ENCODE peak calls at places on chromosomes 11 and 22, in ten cellular contexts. One of them, this sample, is unnamed.

GRCh38 chr11:8732276-8732675 is 49.7 kb downstream of the RPL27A start:
- DNase-seq in neural crest cell: no peak
- DNase-seq in activated CD4-positive, alpha-beta T cell treated with anti-CD3 and anti-CD28 coated beads, Interleukin-2, amount 50 U/mL, for 1 hour: no peak
- DNase-seq in progenitor cell of endocrine pancreas: no peak
- DNase-seq in AG09319: no peak
- DNase-seq in HT1080: no peak
- DNase-seq in amniotic stem cell: no peak
- DNase-seq in heart left ventricle: no peak
- DNase-seq in left cardiac atrium: no peak
- DNase-seq in activated T-helper 1 cell treated with Interleukin-2 at 50 U/mL for 16 hours: no peak
- DNase-seq in this sample: no peak

GRCh38 chr22:33568934-33569496 is 351.3 kb downstream of the LARGE1 start:
- DNase-seq in neural crest cell: no peak
- DNase-seq in activated CD4-positive, alpha-beta T cell treated with anti-CD3 and anti-CD28 coated beads, Interleukin-2, amount 50 U/mL, for 1 hour: no peak
- DNase-seq in progenitor cell of endocrine pancreas: no peak
- DNase-seq in AG09319: no peak
- DNase-seq in HT1080: no peak
- DNase-seq in amniotic stem cell: no peak
- DNase-seq in heart left ventricle: no peak
- DNase-seq in left cardiac atrium: no peak
- DNase-seq in activated T-helper 1 cell treated with Interleukin-2 at 50 U/mL for 16 hours: no peak
- DNase-seq in this sample: no peak

GRCh38 chr11:104610597-104610996 is 287.7 kb downstream of the CASP12 start:
- DNase-seq in neural crest cell: no peak
- DNase-seq in activated CD4-positive, alpha-beta T cell treated with anti-CD3 and anti-CD28 coated beads, Interleukin-2, amount 50 U/mL, for 1 hour: no peak
- DNase-seq in progenitor cell of endocrine pancreas: no peak
- DNase-seq in AG09319: no peak
- DNase-seq in HT1080: no peak
- DNase-seq in amniotic stem cell: no peak
- DNase-seq in heart left ventricle: no peak
- DNase-seq in left cardiac atrium: no peak
- DNase-seq in activated T-helper 1 cell treated with Interleukin-2 at 50 U/mL for 16 hours: no peak
- DNase-seq in this sample: no peak

GRCh38 chr11:124896821-124897391 is 759 bp downstream of the ROBO4 start:
- DNase-seq in neural crest cell: no peak
- DNase-seq in activated CD4-positive, alpha-beta T cell treated with anti-CD3 and anti-CD28 coated beads, Interleukin-2, amount 50 U/mL, for 1 hour: no peak
- DNase-seq in progenitor cell of endocrine pancreas: no peak
- DNase-seq in AG09319: peak; percentile 40
- DNase-seq in HT1080: no peak
- DNase-seq in amniotic stem cell: no peak
- DNase-seq in heart left ventricle: no peak
- DNase-seq in left cardiac atrium: peak; percentile 53
- DNase-seq in activated T-helper 1 cell treated with Interleukin-2 at 50 U/mL for 16 hours: no peak
- DNase-seq in this sample: peak; percentile 30

GRCh38 chr11:92845390-92846185 is 123.9 kb upstream of the MTNR1B start:
- DNase-seq in neural crest cell: no peak
- DNase-seq in activated CD4-positive, alpha-beta T cell treated with anti-CD3 and anti-CD28 coated beads, Interleukin-2, amount 50 U/mL, for 1 hour: no peak
- DNase-seq in progenitor cell of endocrine pancreas: no peak
- DNase-seq in AG09319: no peak
- DNase-seq in HT1080: no peak
- DNase-seq in amniotic stem cell: no peak
- DNase-seq in heart left ventricle: no peak
- DNase-seq in left cardiac atrium: no peak
- DNase-seq in activated T-helper 1 cell treated with Interleukin-2 at 50 U/mL for 16 hours: no peak
- DNase-seq in this sample: peak; percentile 45

GRCh38 chr11:102047305-102047924 is at the start of gene CFAP300:
- DNase-seq in neural crest cell: peak; percentile 70
- DNase-seq in activated CD4-positive, alpha-beta T cell treated with anti-CD3 and anti-CD28 coated beads, Interleukin-2, amount 50 U/mL, for 1 hour: peak; percentile 20
- DNase-seq in progenitor cell of endocrine pancreas: peak; percentile 42
- DNase-seq in AG09319: peak; percentile 64
- DNase-seq in HT1080: peak; percentile 7
- DNase-seq in amniotic stem cell: peak; percentile 47
- DNase-seq in heart left ventricle: peak; percentile 94
- DNase-seq in left cardiac atrium: peak; percentile 95
- DNase-seq in activated T-helper 1 cell treated with Interleukin-2 at 50 U/mL for 16 hours: peak; percentile 11
- DNase-seq in this sample: peak; percentile 75

GRCh38 chr11:29518389-29519174 is 498.2 kb downstream of the KCNA4 start:
- DNase-seq in neural crest cell: no peak
- DNase-seq in activated CD4-positive, alpha-beta T cell treated with anti-CD3 and anti-CD28 coated beads, Interleukin-2, amount 50 U/mL, for 1 hour: no peak
- DNase-seq in progenitor cell of endocrine pancreas: no peak
- DNase-seq in AG09319: no peak
- DNase-seq in HT1080: peak; percentile 35
- DNase-seq in amniotic stem cell: no peak
- DNase-seq in heart left ventricle: no peak
- DNase-seq in left cardiac atrium: no peak
- DNase-seq in activated T-helper 1 cell treated with Interleukin-2 at 50 U/mL for 16 hours: no peak
- DNase-seq in this sample: peak; percentile 30

GRCh38 chr11:73335204-73335923 is 27.3 kb downstream of the ARHGEF17 start:
- DNase-seq in neural crest cell: peak; percentile 97
- DNase-seq in activated CD4-positive, alpha-beta T cell treated with anti-CD3 and anti-CD28 coated beads, Interleukin-2, amount 50 U/mL, for 1 hour: peak; percentile 76
- DNase-seq in progenitor cell of endocrine pancreas: peak; percentile 90
- DNase-seq in AG09319: peak; percentile 63
- DNase-seq in HT1080: peak; percentile 86
- DNase-seq in amniotic stem cell: no peak
- DNase-seq in heart left ventricle: peak; percentile 90
- DNase-seq in left cardiac atrium: peak; percentile 80
- DNase-seq in activated T-helper 1 cell treated with Interleukin-2 at 50 U/mL for 16 hours: peak; percentile 63
- DNase-seq in this sample: peak; percentile 85

GRCh38 chr11:71927813-71928738 is at the start of gene XNDC1N:
- DNase-seq in neural crest cell: peak; percentile 61
- DNase-seq in activated CD4-positive, alpha-beta T cell treated with anti-CD3 and anti-CD28 coated beads, Interleukin-2, amount 50 U/mL, for 1 hour: peak; percentile 40
- DNase-seq in progenitor cell of endocrine pancreas: peak; percentile 16
- DNase-seq in AG09319: peak; percentile 50
- DNase-seq in HT1080: peak; percentile 88
- DNase-seq in amniotic stem cell: peak; percentile 89
- DNase-seq in heart left ventricle: peak; percentile 64
- DNase-seq in left cardiac atrium: peak; percentile 59
- DNase-seq in activated T-helper 1 cell treated with Interleukin-2 at 50 U/mL for 16 hours: peak; percentile 13
- DNase-seq in this sample: peak; percentile 89

GRCh38 chr11:115418626-115419025 is 85.6 kb downstream of the CADM1 start:
- DNase-seq in neural crest cell: no peak
- DNase-seq in activated CD4-positive, alpha-beta T cell treated with anti-CD3 and anti-CD28 coated beads, Interleukin-2, amount 50 U/mL, for 1 hour: no peak
- DNase-seq in progenitor cell of endocrine pancreas: no peak
- DNase-seq in AG09319: no peak
- DNase-seq in HT1080: no peak
- DNase-seq in amniotic stem cell: no peak
- DNase-seq in heart left ventricle: no peak
- DNase-seq in left cardiac atrium: no peak
- DNase-seq in activated T-helper 1 cell treated with Interleukin-2 at 50 U/mL for 16 hours: no peak
- DNase-seq in this sample: no peak

GRCh38 chr22:29519996-29520395 is 33.6 kb downstream of the THOC5 start:
- DNase-seq in neural crest cell: no peak
- DNase-seq in activated CD4-positive, alpha-beta T cell treated with anti-CD3 and anti-CD28 coated beads, Interleukin-2, amount 50 U/mL, for 1 hour: no peak
- DNase-seq in progenitor cell of endocrine pancreas: no peak
- DNase-seq in AG09319: no peak
- DNase-seq in HT1080: no peak
- DNase-seq in amniotic stem cell: no peak
- DNase-seq in heart left ventricle: no peak
- DNase-seq in left cardiac atrium: no peak
- DNase-seq in activated T-helper 1 cell treated with Interleukin-2 at 50 U/mL for 16 hours: no peak
- DNase-seq in this sample: no peak

GRCh38 chr22:49202226-49202625 is 625.4 kb downstream of the BRD1 start:
- DNase-seq in neural crest cell: no peak
- DNase-seq in activated CD4-positive, alpha-beta T cell treated with anti-CD3 and anti-CD28 coated beads, Interleukin-2, amount 50 U/mL, for 1 hour: no peak
- DNase-seq in progenitor cell of endocrine pancreas: peak; percentile 5
- DNase-seq in AG09319: no peak
- DNase-seq in HT1080: no peak
- DNase-seq in amniotic stem cell: no peak
- DNase-seq in heart left ventricle: no peak
- DNase-seq in left cardiac atrium: no peak
- DNase-seq in activated T-helper 1 cell treated with Interleukin-2 at 50 U/mL for 16 hours: no peak
- DNase-seq in this sample: no peak

GRCh38 chr11:35272391-35272821 is 133.4 kb downstream of the CD44 start:
- DNase-seq in neural crest cell: no peak
- DNase-seq in activated CD4-positive, alpha-beta T cell treated with anti-CD3 and anti-CD28 coated beads, Interleukin-2, amount 50 U/mL, for 1 hour: peak; percentile 20
- DNase-seq in progenitor cell of endocrine pancreas: no peak
- DNase-seq in AG09319: no peak
- DNase-seq in HT1080: no peak
- DNase-seq in amniotic stem cell: no peak
- DNase-seq in heart left ventricle: no peak
- DNase-seq in left cardiac atrium: no peak
- DNase-seq in activated T-helper 1 cell treated with Interleukin-2 at 50 U/mL for 16 hours: no peak
- DNase-seq in this sample: no peak

GRCh38 chr22:50683994-50684371 is 11.4 kb downstream of the SHANK3 start:
- DNase-seq in neural crest cell: no peak
- DNase-seq in activated CD4-positive, alpha-beta T cell treated with anti-CD3 and anti-CD28 coated beads, Interleukin-2, amount 50 U/mL, for 1 hour: no peak
- DNase-seq in progenitor cell of endocrine pancreas: no peak
- DNase-seq in AG09319: no peak
- DNase-seq in HT1080: peak; percentile 32
- DNase-seq in amniotic stem cell: no peak
- DNase-seq in heart left ventricle: peak; percentile 27
- DNase-seq in left cardiac atrium: no peak
- DNase-seq in activated T-helper 1 cell treated with Interleukin-2 at 50 U/mL for 16 hours: no peak
- DNase-seq in this sample: no peak

GRCh38 chr22:48750826-48751440 is 1076.7 kb downstream of the BRD1 start:
- DNase-seq in neural crest cell: no peak
- DNase-seq in activated CD4-positive, alpha-beta T cell treated with anti-CD3 and anti-CD28 coated beads, Interleukin-2, amount 50 U/mL, for 1 hour: no peak
- DNase-seq in progenitor cell of endocrine pancreas: no peak
- DNase-seq in AG09319: no peak
- DNase-seq in HT1080: no peak
- DNase-seq in amniotic stem cell: no peak
- DNase-seq in heart left ventricle: no peak
- DNase-seq in left cardiac atrium: no peak
- DNase-seq in activated T-helper 1 cell treated with Interleukin-2 at 50 U/mL for 16 hours: no peak
- DNase-seq in this sample: no peak

GRCh38 chr11:9066432-9066925 is 24.9 kb downstream of the SCUBE2 start:
- DNase-seq in neural crest cell: no peak
- DNase-seq in activated CD4-positive, alpha-beta T cell treated with anti-CD3 and anti-CD28 coated beads, Interleukin-2, amount 50 U/mL, for 1 hour: no peak
- DNase-seq in progenitor cell of endocrine pancreas: no peak
- DNase-seq in AG09319: no peak
- DNase-seq in HT1080: no peak
- DNase-seq in amniotic stem cell: no peak
- DNase-seq in heart left ventricle: no peak
- DNase-seq in left cardiac atrium: no peak
- DNase-seq in activated T-helper 1 cell treated with Interleukin-2 at 50 U/mL for 16 hours: no peak
- DNase-seq in this sample: no peak

GRCh38 chr11:69778373-69778772 is 3.2 kb upstream of the FGF4 start:
- DNase-seq in neural crest cell: no peak
- DNase-seq in activated CD4-positive, alpha-beta T cell treated with anti-CD3 and anti-CD28 coated beads, Interleukin-2, amount 50 U/mL, for 1 hour: no peak
- DNase-seq in progenitor cell of endocrine pancreas: no peak
- DNase-seq in AG09319: no peak
- DNase-seq in HT1080: no peak
- DNase-seq in amniotic stem cell: no peak
- DNase-seq in heart left ventricle: no peak
- DNase-seq in left cardiac atrium: no peak
- DNase-seq in activated T-helper 1 cell treated with Interleukin-2 at 50 U/mL for 16 hours: no peak
- DNase-seq in this sample: no peak

GRCh38 chr22:23496445-23496833 is 83.7 kb downstream of the IGLL1 start:
- DNase-seq in neural crest cell: no peak
- DNase-seq in activated CD4-positive, alpha-beta T cell treated with anti-CD3 and anti-CD28 coated beads, Interleukin-2, amount 50 U/mL, for 1 hour: no peak
- DNase-seq in progenitor cell of endocrine pancreas: no peak
- DNase-seq in AG09319: no peak
- DNase-seq in HT1080: no peak
- DNase-seq in amniotic stem cell: no peak
- DNase-seq in heart left ventricle: peak; percentile 30
- DNase-seq in left cardiac atrium: no peak
- DNase-seq in activated T-helper 1 cell treated with Interleukin-2 at 50 U/mL for 16 hours: no peak
- DNase-seq in this sample: no peak

GRCh38 chr22:38788417-38788816 is 5.5 kb downstream of the DNAL4 start:
- DNase-seq in neural crest cell: no peak
- DNase-seq in activated CD4-positive, alpha-beta T cell treated with anti-CD3 and anti-CD28 coated beads, Interleukin-2, amount 50 U/mL, for 1 hour: no peak
- DNase-seq in progenitor cell of endocrine pancreas: no peak
- DNase-seq in AG09319: peak; percentile 70
- DNase-seq in HT1080: peak; percentile 34
- DNase-seq in amniotic stem cell: peak; percentile 75
- DNase-seq in heart left ventricle: no peak
- DNase-seq in left cardiac atrium: peak; percentile 58
- DNase-seq in activated T-helper 1 cell treated with Interleukin-2 at 50 U/mL for 16 hours: no peak
- DNase-seq in this sample: peak; percentile 69

GRCh38 chr11:59173080-59173963 is 1.4 kb downstream of the DTX4 start:
- DNase-seq in neural crest cell: peak; percentile 44
- DNase-seq in activated CD4-positive, alpha-beta T cell treated with anti-CD3 and anti-CD28 coated beads, Interleukin-2, amount 50 U/mL, for 1 hour: no peak
- DNase-seq in progenitor cell of endocrine pancreas: peak; percentile 40
- DNase-seq in AG09319: no peak
- DNase-seq in HT1080: no peak
- DNase-seq in amniotic stem cell: no peak
- DNase-seq in heart left ventricle: peak; percentile 70
- DNase-seq in left cardiac atrium: peak; percentile 38
- DNase-seq in activated T-helper 1 cell treated with Interleukin-2 at 50 U/mL for 16 hours: no peak
- DNase-seq in this sample: peak; percentile 67

GRCh38 chr11:11552688-11553087 is 69.1 kb downstream of the GALNT18 start:
- DNase-seq in neural crest cell: no peak
- DNase-seq in activated CD4-positive, alpha-beta T cell treated with anti-CD3 and anti-CD28 coated beads, Interleukin-2, amount 50 U/mL, for 1 hour: no peak
- DNase-seq in progenitor cell of endocrine pancreas: peak; percentile 26
- DNase-seq in AG09319: no peak
- DNase-seq in HT1080: no peak
- DNase-seq in amniotic stem cell: no peak
- DNase-seq in heart left ventricle: no peak
- DNase-seq in left cardiac atrium: no peak
- DNase-seq in activated T-helper 1 cell treated with Interleukin-2 at 50 U/mL for 16 hours: no peak
- DNase-seq in this sample: no peak

GRCh38 chr11:110818032-110818687 is 105.9 kb upstream of the ARHGAP20 start:
- DNase-seq in neural crest cell: no peak
- DNase-seq in activated CD4-positive, alpha-beta T cell treated with anti-CD3 and anti-CD28 coated beads, Interleukin-2, amount 50 U/mL, for 1 hour: no peak
- DNase-seq in progenitor cell of endocrine pancreas: no peak
- DNase-seq in AG09319: no peak
- DNase-seq in HT1080: peak; percentile 83
- DNase-seq in amniotic stem cell: no peak
- DNase-seq in heart left ventricle: no peak
- DNase-seq in left cardiac atrium: no peak
- DNase-seq in activated T-helper 1 cell treated with Interleukin-2 at 50 U/mL for 16 hours: no peak
- DNase-seq in this sample: peak; percentile 74

GRCh38 chr22:30457964-30458363 is 13.9 kb downstream of the SEC14L3 start:
- DNase-seq in neural crest cell: no peak
- DNase-seq in activated CD4-positive, alpha-beta T cell treated with anti-CD3 and anti-CD28 coated beads, Interleukin-2, amount 50 U/mL, for 1 hour: no peak
- DNase-seq in progenitor cell of endocrine pancreas: no peak
- DNase-seq in AG09319: no peak
- DNase-seq in HT1080: no peak
- DNase-seq in amniotic stem cell: no peak
- DNase-seq in heart left ventricle: no peak
- DNase-seq in left cardiac atrium: no peak
- DNase-seq in activated T-helper 1 cell treated with Interleukin-2 at 50 U/mL for 16 hours: no peak
- DNase-seq in this sample: no peak

GRCh38 chr11:131811380-131811779 is 441.0 kb downstream of the NTM start:
- DNase-seq in neural crest cell: no peak
- DNase-seq in activated CD4-positive, alpha-beta T cell treated with anti-CD3 and anti-CD28 coated beads, Interleukin-2, amount 50 U/mL, for 1 hour: no peak
- DNase-seq in progenitor cell of endocrine pancreas: no peak
- DNase-seq in AG09319: no peak
- DNase-seq in HT1080: peak; percentile 95
- DNase-seq in amniotic stem cell: no peak
- DNase-seq in heart left ventricle: no peak
- DNase-seq in left cardiac atrium: no peak
- DNase-seq in activated T-helper 1 cell treated with Interleukin-2 at 50 U/mL for 16 hours: no peak
- DNase-seq in this sample: no peak

GRCh38 chr11:104772806-104773241 is 125.4 kb downstream of the CASP12 start:
- DNase-seq in neural crest cell: no peak
- DNase-seq in activated CD4-positive, alpha-beta T cell treated with anti-CD3 and anti-CD28 coated beads, Interleukin-2, amount 50 U/mL, for 1 hour: no peak
- DNase-seq in progenitor cell of endocrine pancreas: no peak
- DNase-seq in AG09319: peak; percentile 70
- DNase-seq in HT1080: peak; percentile 80
- DNase-seq in amniotic stem cell: peak; percentile 82
- DNase-seq in heart left ventricle: no peak
- DNase-seq in left cardiac atrium: no peak
- DNase-seq in activated T-helper 1 cell treated with Interleukin-2 at 50 U/mL for 16 hours: no peak
- DNase-seq in this sample: peak; percentile 70

GRCh38 chr22:33476716-33477115 is 418.5 kb upstream of the SYN3 start:
- DNase-seq in neural crest cell: no peak
- DNase-seq in activated CD4-positive, alpha-beta T cell treated with anti-CD3 and anti-CD28 coated beads, Interleukin-2, amount 50 U/mL, for 1 hour: no peak
- DNase-seq in progenitor cell of endocrine pancreas: no peak
- DNase-seq in AG09319: peak; percentile 12
- DNase-seq in HT1080: peak; percentile 2
- DNase-seq in amniotic stem cell: no peak
- DNase-seq in heart left ventricle: no peak
- DNase-seq in left cardiac atrium: no peak
- DNase-seq in activated T-helper 1 cell treated with Interleukin-2 at 50 U/mL for 16 hours: no peak
- DNase-seq in this sample: no peak

GRCh38 chr11:74636633-74637184 is 44.3 kb downstream of the POLD3 start:
- DNase-seq in neural crest cell: no peak
- DNase-seq in activated CD4-positive, alpha-beta T cell treated with anti-CD3 and anti-CD28 coated beads, Interleukin-2, amount 50 U/mL, for 1 hour: no peak
- DNase-seq in progenitor cell of endocrine pancreas: no peak
- DNase-seq in AG09319: peak; percentile 73
- DNase-seq in HT1080: peak; percentile 84
- DNase-seq in amniotic stem cell: peak; percentile 35
- DNase-seq in heart left ventricle: no peak
- DNase-seq in left cardiac atrium: no peak
- DNase-seq in activated T-helper 1 cell treated with Interleukin-2 at 50 U/mL for 16 hours: no peak
- DNase-seq in this sample: peak; percentile 77

GRCh38 chr11:102497061-102497460 is 33.5 kb downstream of the MMP7 start:
- DNase-seq in neural crest cell: no peak
- DNase-seq in activated CD4-positive, alpha-beta T cell treated with anti-CD3 and anti-CD28 coated beads, Interleukin-2, amount 50 U/mL, for 1 hour: no peak
- DNase-seq in progenitor cell of endocrine pancreas: no peak
- DNase-seq in AG09319: no peak
- DNase-seq in HT1080: peak; percentile 23
- DNase-seq in amniotic stem cell: no peak
- DNase-seq in heart left ventricle: no peak
- DNase-seq in left cardiac atrium: no peak
- DNase-seq in activated T-helper 1 cell treated with Interleukin-2 at 50 U/mL for 16 hours: no peak
- DNase-seq in this sample: no peak

This sample was measured in MCF 10A.